ENCODE peak calls at places on chromosomes 6 and 20, in eight cellular contexts. O is naive thymus-derived CD8-positive, alpha-beta T cell; J is activated CD8-positive, alpha-beta memory T cell treated with anti-CD3 and anti-CD28 coated beads for 48 hours; M is H7; K is NCI-H460; G is fibroblast of mammary gland; U is progenitor cell of endocrine pancreas; Q is transverse colon. A is an unnamed sample.

GRCh38 chr6:157597461-157598312 is 216.7 kb downstream of the ZDHHC14 start:
- DNase-seq in U (no peak), O (peak; percentile 30), M (peak; percentile 82), G (peak; percentile 20), K (peak; percentile 28), Q (peak; percentile 61), J (no peak), A (no peak)

GRCh38 chr6:150752409-150752808 is 113.1 kb upstream of the MTHFD1L start:
- DNase-seq in U (no peak), Q (no peak), K (no peak), J (no peak), O (no peak), G (no peak), M (no peak), A (no peak)

GRCh38 chr6:28922841-28923317 is 906 bp downstream of the TRIM27 start:
- DNase-seq in U (peak; percentile 29), K (no peak), M (peak; percentile 68), J (no peak), G (peak; percentile 35), Q (peak; percentile 52), O (peak; percentile 35), A (peak; percentile 36)

GRCh38 chr6:112085666-112086065 is 1.6 kb downstream of the TUBE1 start:
- DNase-seq in U (no peak), M (no peak), K (no peak), O (no peak), Q (no peak), J (no peak), G (peak; percentile 21), A (no peak)

GRCh38 chr20:13809855-13810254 is 25.0 kb downstream of the NDUFAF5 start:
- DNase-seq in G (no peak), U (no peak), J (no peak), Q (no peak), O (no peak), K (no peak), M (no peak), A (no peak)

GRCh38 chr6:44268095-44268628 is 2.1 kb upstream of the TMEM151B start:
- DNase-seq in O (peak; percentile 65), K (no peak), G (peak; percentile 50), U (peak; percentile 66), M (peak; percentile 87), Q (peak; percentile 71), J (no peak), A (no peak)

GRCh38 chr20:52943185-52943841 is 28.8 kb upstream of the TSHZ2 start:
- DNase-seq in O (no peak), G (peak; percentile 85), K (no peak), U (no peak), M (no peak), Q (no peak), J (no peak), A (no peak)

GRCh38 chr6:150093397-150093796 is 24.5 kb upstream of the ULBP3 start:
- DNase-seq in O (no peak), J (no peak), M (no peak), G (no peak), U (no peak), Q (no peak), K (no peak), A (no peak)

GRCh38 chr6:140138311-140138994 is 764.0 kb upstream of the CITED2 start:
- DNase-seq in K (no peak), U (no peak), G (no peak), M (no peak), J (no peak), O (no peak), Q (no peak), A (no peak)